ENCODE peak calls at places on chromosome 5, in ten cellular contexts. One of them, this sample, is unnamed.

GRCh38 chr5:111236995-111237394 is 12.8 kb downstream of the CAMK4 start:
- DNase-seq in central memory CD4-positive, alpha-beta T cell: no peak
- DNase-seq in AG08395: no peak
- DNase-seq in HTR-8/SVneo: no peak
- DNase-seq in GM03348: no peak
- DNase-seq in NCI-H748 treated with DMSO at 0.1 percent for 48 hours: no peak
- DNase-seq in natural killer cell treated with Interleukin-12 subunit alpha and Interleukin-12 subunit beta and Interleukin-15 and Interleukin-18, amount 100 ng/mL, for 72 hours: no peak
- DNase-seq in skeletal muscle cell: no peak
- DNase-seq in fibroblast of the aortic adventitia: no peak
- DNase-seq in neural crest cell: no peak
- DNase-seq in this sample: no peak

GRCh38 chr5:10354048-10354872 is 765 bp downstream of the MARCHF6 start:
- DNase-seq in fibroblast of the aortic adventitia: peak; percentile 34
- DNase-seq in AG08395: no peak
- DNase-seq in GM03348: no peak
- DNase-seq in NCI-H748 treated with DMSO at 0.1 percent for 48 hours: peak; percentile 85
- DNase-seq in HTR-8/SVneo: no peak
- DNase-seq in neural crest cell: peak; percentile 65
- DNase-seq in skeletal muscle cell: no peak
- DNase-seq in natural killer cell treated with Interleukin-12 subunit alpha and Interleukin-12 subunit beta and Interleukin-15 and Interleukin-18, amount 100 ng/mL, for 72 hours: no peak
- DNase-seq in central memory CD4-positive, alpha-beta T cell: peak; percentile 28
- DNase-seq in this sample: peak; percentile 52

GRCh38 chr5:40827479-40827977 is 7.5 kb downstream of the RPL37 start:
- DNase-seq in NCI-H748 treated with DMSO at 0.1 percent for 48 hours: no peak
- DNase-seq in neural crest cell: no peak
- DNase-seq in fibroblast of the aortic adventitia: no peak
- DNase-seq in natural killer cell treated with Interleukin-12 subunit alpha and Interleukin-12 subunit beta and Interleukin-15 and Interleukin-18, amount 100 ng/mL, for 72 hours: no peak
- DNase-seq in AG08395: no peak
- DNase-seq in skeletal muscle cell: no peak
- DNase-seq in central memory CD4-positive, alpha-beta T cell: no peak
- DNase-seq in GM03348: no peak
- DNase-seq in HTR-8/SVneo: no peak
- DNase-seq in this sample: no peak

GRCh38 chr5:164422400-164422799 is 917.0 kb downstream of the MAT2B start:
- DNase-seq in fibroblast of the aortic adventitia: peak; percentile 55
- DNase-seq in central memory CD4-positive, alpha-beta T cell: no peak
- DNase-seq in skeletal muscle cell: peak; percentile 8
- DNase-seq in natural killer cell treated with Interleukin-12 subunit alpha and Interleukin-12 subunit beta and Interleukin-15 and Interleukin-18, amount 100 ng/mL, for 72 hours: no peak
- DNase-seq in NCI-H748 treated with DMSO at 0.1 percent for 48 hours: peak; percentile 6
- DNase-seq in neural crest cell: peak; percentile 2
- DNase-seq in HTR-8/SVneo: no peak
- DNase-seq in GM03348: no peak
- DNase-seq in AG08395: no peak
- DNase-seq in this sample: no peak

GRCh38 chr5:110917161-110917875 is 154.2 kb upstream of the TSLP start:
- DNase-seq in HTR-8/SVneo: no peak
- DNase-seq in AG08395: no peak
- DNase-seq in neural crest cell: no peak
- DNase-seq in fibroblast of the aortic adventitia: peak; percentile 70
- DNase-seq in skeletal muscle cell: no peak
- DNase-seq in NCI-H748 treated with DMSO at 0.1 percent for 48 hours: no peak
- DNase-seq in GM03348: no peak
- DNase-seq in central memory CD4-positive, alpha-beta T cell: no peak
- DNase-seq in natural killer cell treated with Interleukin-12 subunit alpha and Interleukin-12 subunit beta and Interleukin-15 and Interleukin-18, amount 100 ng/mL, for 72 hours: no peak
- DNase-seq in this sample: no peak

GRCh38 chr5:16742938-16743337 is 126.1 kb upstream of the RETREG1 start:
- DNase-seq in GM03348: no peak
- DNase-seq in skeletal muscle cell: no peak
- DNase-seq in HTR-8/SVneo: no peak
- DNase-seq in fibroblast of the aortic adventitia: no peak
- DNase-seq in natural killer cell treated with Interleukin-12 subunit alpha and Interleukin-12 subunit beta and Interleukin-15 and Interleukin-18, amount 100 ng/mL, for 72 hours: no peak
- DNase-seq in neural crest cell: no peak
- DNase-seq in NCI-H748 treated with DMSO at 0.1 percent for 48 hours: no peak
- DNase-seq in central memory CD4-positive, alpha-beta T cell: no peak
- DNase-seq in AG08395: no peak
- DNase-seq in this sample: no peak

GRCh38 chr5:163473613-163474243 is 13.3 kb downstream of the HMMR start:
- DNase-seq in AG08395: no peak
- DNase-seq in GM03348: peak; percentile 30
- DNase-seq in HTR-8/SVneo: no peak
- DNase-seq in fibroblast of the aortic adventitia: peak; percentile 61
- DNase-seq in NCI-H748 treated with DMSO at 0.1 percent for 48 hours: no peak
- DNase-seq in central memory CD4-positive, alpha-beta T cell: peak; percentile 31
- DNase-seq in skeletal muscle cell: no peak
- DNase-seq in neural crest cell: no peak
- DNase-seq in natural killer cell treated with Interleukin-12 subunit alpha and Interleukin-12 subunit beta and Interleukin-15 and Interleukin-18, amount 100 ng/mL, for 72 hours: no peak
- DNase-seq in this sample: no peak

GRCh38 chr5:31449175-31449574 is 82.7 kb downstream of the DROSHA start:
- DNase-seq in GM03348: peak; percentile 76
- DNase-seq in NCI-H748 treated with DMSO at 0.1 percent for 48 hours: no peak
- DNase-seq in HTR-8/SVneo: no peak
- DNase-seq in skeletal muscle cell: no peak
- DNase-seq in AG08395: peak; percentile 31
- DNase-seq in fibroblast of the aortic adventitia: no peak
- DNase-seq in neural crest cell: no peak
- DNase-seq in central memory CD4-positive, alpha-beta T cell: no peak
- DNase-seq in natural killer cell treated with Interleukin-12 subunit alpha and Interleukin-12 subunit beta and Interleukin-15 and Interleukin-18, amount 100 ng/mL, for 72 hours: no peak
- DNase-seq in this sample: no peak

GRCh38 chr5:141121563-141121962 is at the start of gene PCDHB4:
- DNase-seq in natural killer cell treated with Interleukin-12 subunit alpha and Interleukin-12 subunit beta and Interleukin-15 and Interleukin-18, amount 100 ng/mL, for 72 hours: no peak
- DNase-seq in neural crest cell: no peak
- DNase-seq in AG08395: no peak
- DNase-seq in HTR-8/SVneo: no peak
- DNase-seq in fibroblast of the aortic adventitia: no peak
- DNase-seq in NCI-H748 treated with DMSO at 0.1 percent for 48 hours: peak; percentile 63
- DNase-seq in skeletal muscle cell: no peak
- DNase-seq in GM03348: no peak
- DNase-seq in central memory CD4-positive, alpha-beta T cell: no peak
- DNase-seq in this sample: no peak

GRCh38 chr5:68730220-68731010 is 363.4 kb upstream of the SLC30A5 start:
- DNase-seq in central memory CD4-positive, alpha-beta T cell: no peak
- DNase-seq in neural crest cell: no peak
- DNase-seq in skeletal muscle cell: peak; percentile 60
- DNase-seq in NCI-H748 treated with DMSO at 0.1 percent for 48 hours: peak; percentile 5
- DNase-seq in GM03348: peak; percentile 75
- DNase-seq in AG08395: peak; percentile 91
- DNase-seq in HTR-8/SVneo: no peak
- DNase-seq in fibroblast of the aortic adventitia: peak; percentile 87
- DNase-seq in natural killer cell treated with Interleukin-12 subunit alpha and Interleukin-12 subunit beta and Interleukin-15 and Interleukin-18, amount 100 ng/mL, for 72 hours: no peak
- DNase-seq in this sample: no peak

GRCh38 chr5:97037819-97038218 is 101.9 kb downstream of the LNPEP start:
- DNase-seq in neural crest cell: no peak
- DNase-seq in fibroblast of the aortic adventitia: no peak
- DNase-seq in skeletal muscle cell: no peak
- DNase-seq in GM03348: no peak
- DNase-seq in natural killer cell treated with Interleukin-12 subunit alpha and Interleukin-12 subunit beta and Interleukin-15 and Interleukin-18, amount 100 ng/mL, for 72 hours: no peak
- DNase-seq in central memory CD4-positive, alpha-beta T cell: no peak
- DNase-seq in NCI-H748 treated with DMSO at 0.1 percent for 48 hours: no peak
- DNase-seq in AG08395: no peak
- DNase-seq in HTR-8/SVneo: no peak
- DNase-seq in this sample: no peak

GRCh38 chr5:153779852-153780251 is 258.9 kb downstream of the FAM114A2 start:
- DNase-seq in GM03348: no peak
- DNase-seq in fibroblast of the aortic adventitia: no peak
- DNase-seq in NCI-H748 treated with DMSO at 0.1 percent for 48 hours: no peak
- DNase-seq in AG08395: no peak
- DNase-seq in skeletal muscle cell: no peak
- DNase-seq in HTR-8/SVneo: no peak
- DNase-seq in neural crest cell: no peak
- DNase-seq in natural killer cell treated with Interleukin-12 subunit alpha and Interleukin-12 subunit beta and Interleukin-15 and Interleukin-18, amount 100 ng/mL, for 72 hours: no peak
- DNase-seq in central memory CD4-positive, alpha-beta T cell: no peak
- DNase-seq in this sample: no peak

This sample was measured in T-helper 2 cell treated with Interferon-gamma antibody and Interleukin-4, amounts not matched to agents 5 μg/mL and 100 μg/mL, for 36 hours.